ENCODE peak calls at places on chromosomes 5 and 9, in six cellular contexts. One of them, this sample, is unnamed.

GRCh38 chr5:137822158-137822764 is 45.4 kb upstream of the MYOT start:
- DNase-seq in endothelial cell: peak; percentile 53
- DNase-seq in tibial nerve: no peak
- DNase-seq in MCF 10A: peak; percentile 72
- DNase-seq in uterus: peak; percentile 31
- DNase-seq in gastrocnemius medialis: peak; percentile 55
- DNase-seq in this sample: peak; percentile 33

GRCh38 chr9:18605763-18606162 is 131.8 kb downstream of the ADAMTSL1 start:
- DNase-seq in uterus: peak; percentile 49
- DNase-seq in gastrocnemius medialis: no peak
- DNase-seq in MCF 10A: no peak
- DNase-seq in endothelial cell: no peak
- DNase-seq in tibial nerve: peak; percentile 30
- DNase-seq in this sample: no peak

GRCh38 chr5:38666668-38667498 is 110.4 kb upstream of the LIFR start:
- DNase-seq in tibial nerve: peak; percentile 38
- DNase-seq in uterus: no peak
- DNase-seq in MCF 10A: peak; percentile 64
- DNase-seq in gastrocnemius medialis: peak; percentile 61
- DNase-seq in endothelial cell: peak; percentile 46
- DNase-seq in this sample: no peak

GRCh38 chr5:129133553-129133952 is 39.0 kb downstream of the ISOC1 start:
- DNase-seq in uterus: no peak
- DNase-seq in gastrocnemius medialis: no peak
- DNase-seq in MCF 10A: no peak
- DNase-seq in tibial nerve: no peak
- DNase-seq in endothelial cell: no peak
- DNase-seq in this sample: no peak

GRCh38 chr9:133533878-133534277 is 626 bp upstream of the ADAMTSL2 start:
- DNase-seq in tibial nerve: no peak
- DNase-seq in MCF 10A: no peak
- DNase-seq in gastrocnemius medialis: no peak
- DNase-seq in uterus: no peak
- DNase-seq in endothelial cell: no peak
- DNase-seq in this sample: no peak

GRCh38 chr9:131917009-131917408 is 162.7 kb downstream of the MED27 start:
- DNase-seq in tibial nerve: no peak
- DNase-seq in gastrocnemius medialis: no peak
- DNase-seq in MCF 10A: no peak
- DNase-seq in uterus: no peak
- DNase-seq in endothelial cell: no peak
- DNase-seq in this sample: no peak

GRCh38 chr9:34744295-34745221 is 34.6 kb upstream of the CCL21 start:
- DNase-seq in MCF 10A: peak; percentile 88
- DNase-seq in gastrocnemius medialis: peak; percentile 24
- DNase-seq in tibial nerve: no peak
- DNase-seq in uterus: peak; percentile 57
- DNase-seq in endothelial cell: no peak
- DNase-seq in this sample: no peak

GRCh38 chr5:86971034-86971511 is 296.6 kb upstream of the RASA1 start:
- DNase-seq in tibial nerve: no peak
- DNase-seq in endothelial cell: no peak
- DNase-seq in gastrocnemius medialis: no peak
- DNase-seq in MCF 10A: peak; percentile 39
- DNase-seq in uterus: no peak
- DNase-seq in this sample: no peak

GRCh38 chr5:137016783-137017324 is 482.3 kb downstream of the SPOCK1 start:
- DNase-seq in uterus: no peak
- DNase-seq in endothelial cell: no peak
- DNase-seq in MCF 10A: no peak
- DNase-seq in tibial nerve: no peak
- DNase-seq in gastrocnemius medialis: no peak
- DNase-seq in this sample: no peak

GRCh38 chr5:83209963-83210362 is 132.6 kb downstream of the XRCC4 start:
- DNase-seq in MCF 10A: no peak
- DNase-seq in endothelial cell: no peak
- DNase-seq in uterus: no peak
- DNase-seq in tibial nerve: no peak
- DNase-seq in gastrocnemius medialis: no peak
- DNase-seq in this sample: no peak
- TF ChIP-seq CTCF in MCF 10A: no peak
- TF ChIP-seq CTCF in endothelial cell: no peak
- TF ChIP-seq CTCF in uterus: no peak
- TF ChIP-seq CTCF in tibial nerve: no peak
- TF ChIP-seq CTCF in gastrocnemius medialis: no peak
- TF ChIP-seq CTCF in this sample: no peak

GRCh38 chr5:157550668-157551067 is 24.9 kb downstream of the ADAM19 start:
- DNase-seq in uterus: no peak
- DNase-seq in gastrocnemius medialis: no peak
- DNase-seq in endothelial cell: no peak
- DNase-seq in tibial nerve: no peak
- DNase-seq in MCF 10A: no peak
- DNase-seq in this sample: no peak

GRCh38 chr5:157548513-157549282 is 26.9 kb downstream of the ADAM19 start:
- DNase-seq in tibial nerve: no peak
- DNase-seq in uterus: no peak
- DNase-seq in gastrocnemius medialis: peak; percentile 62
- DNase-seq in MCF 10A: peak; percentile 95
- DNase-seq in endothelial cell: no peak
- DNase-seq in this sample: no peak

GRCh38 chr5:157547909-157548512 is 27.6 kb downstream of the ADAM19 start:
- DNase-seq in endothelial cell: no peak
- DNase-seq in gastrocnemius medialis: no peak
- DNase-seq in MCF 10A: no peak
- DNase-seq in tibial nerve: no peak
- DNase-seq in uterus: no peak
- DNase-seq in this sample: no peak

GRCh38 chr5:157549283-157549629 is 26.3 kb downstream of the ADAM19 start:
- DNase-seq in MCF 10A: no peak
- DNase-seq in endothelial cell: no peak
- DNase-seq in gastrocnemius medialis: no peak
- DNase-seq in tibial nerve: no peak
- DNase-seq in uterus: no peak
- DNase-seq in this sample: no peak

GRCh38 chr5:157549954-157550549 is 25.5 kb downstream of the ADAM19 start:
- DNase-seq in tibial nerve: no peak
- DNase-seq in gastrocnemius medialis: no peak
- DNase-seq in uterus: no peak
- DNase-seq in endothelial cell: no peak
- DNase-seq in MCF 10A: no peak
- DNase-seq in this sample: no peak
- TF ChIP-seq CTCF in tibial nerve: no peak
- TF ChIP-seq CTCF in gastrocnemius medialis: no peak
- TF ChIP-seq CTCF in uterus: no peak
- TF ChIP-seq CTCF in endothelial cell: no peak
- TF ChIP-seq CTCF in MCF 10A: no peak
- TF ChIP-seq CTCF in this sample: no peak

GRCh38 chr5:64209353-64209752 is 43.7 kb downstream of the RNF180 start:
- DNase-seq in gastrocnemius medialis: no peak
- DNase-seq in uterus: no peak
- DNase-seq in endothelial cell: no peak
- DNase-seq in MCF 10A: no peak
- DNase-seq in tibial nerve: no peak
- DNase-seq in this sample: no peak
- TF ChIP-seq CTCF in gastrocnemius medialis: no peak
- TF ChIP-seq CTCF in uterus: no peak
- TF ChIP-seq CTCF in endothelial cell: no peak
- TF ChIP-seq CTCF in MCF 10A: no peak
- TF ChIP-seq CTCF in tibial nerve: no peak
- TF ChIP-seq CTCF in this sample: no peak

DNA sequence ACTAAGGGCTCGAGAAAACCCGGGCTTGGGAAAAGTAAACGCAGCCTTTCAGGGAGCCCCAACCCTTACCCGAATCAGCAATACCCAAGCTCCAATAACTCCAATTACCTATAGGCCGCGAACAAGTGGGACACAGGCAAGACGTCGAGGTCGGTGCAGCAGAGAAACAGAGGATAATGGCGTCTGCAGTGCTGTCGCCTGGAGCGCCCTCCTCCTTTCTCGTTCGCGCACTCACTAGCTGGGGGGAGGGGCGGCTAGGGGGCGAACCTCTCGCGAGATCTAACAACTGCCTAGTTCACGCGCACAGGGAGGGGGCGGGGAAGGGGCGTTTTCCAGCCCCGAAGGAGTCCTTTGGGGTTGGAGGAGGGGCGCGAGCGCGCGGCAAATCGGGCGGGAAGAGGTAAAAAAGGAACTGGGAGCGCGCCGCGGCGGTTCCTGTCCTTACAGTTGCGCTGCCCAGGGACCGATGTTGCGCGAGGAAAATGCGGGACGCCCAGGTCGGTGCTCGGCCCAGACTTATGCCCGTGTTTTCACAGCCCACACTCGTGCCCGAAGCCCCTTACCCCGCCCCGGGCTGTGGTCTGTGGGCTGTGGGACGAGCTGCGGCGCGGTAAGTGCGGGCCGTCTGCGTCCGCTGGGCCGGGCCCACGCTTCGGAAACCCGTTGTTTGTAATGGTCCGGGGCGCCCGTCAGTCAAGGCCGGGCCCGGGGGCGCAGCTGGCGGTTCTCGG is at the start of gene RMI1:
- DNase-seq in tibial nerve: peak; percentile 100
- DNase-seq in MCF 10A: peak; percentile 99
- DNase-seq in endothelial cell: peak; percentile 100
- DNase-seq in gastrocnemius medialis: peak; percentile 99
- DNase-seq in uterus: peak; percentile 99
- DNase-seq in this sample: peak; percentile 46
- TF ChIP-seq CTCF in tibial nerve: no peak
- TF ChIP-seq CTCF in MCF 10A: no peak
- TF ChIP-seq CTCF in endothelial cell: no peak
- TF ChIP-seq CTCF in gastrocnemius medialis: no peak
- TF ChIP-seq CTCF in uterus: peak; percentile 12
- TF ChIP-seq CTCF in this sample: no peak

GRCh38 chr9:136949817-136950655 is 2.0 kb upstream of the LCN12 start:
- DNase-seq in endothelial cell: peak; percentile 89
- DNase-seq in MCF 10A: peak; percentile 92
- DNase-seq in tibial nerve: peak; percentile 92
- DNase-seq in gastrocnemius medialis: peak; percentile 96
- DNase-seq in uterus: peak; percentile 89
- DNase-seq in this sample: peak; percentile 100
- TF ChIP-seq CTCF in endothelial cell: no peak
- TF ChIP-seq CTCF in MCF 10A: no peak
- TF ChIP-seq CTCF in tibial nerve: peak; percentile 34
- TF ChIP-seq CTCF in gastrocnemius medialis: peak; percentile 37
- TF ChIP-seq CTCF in uterus: no peak
- TF ChIP-seq CTCF in this sample: no peak

This sample was measured in D721Med.